ENCODE peak calls at places on chromosome 19, in ten cellular contexts. X is hepatocyte; H is CD4-positive, alpha-beta memory T cell; I is stimulated activated CD4-positive, alpha-beta T cell treated with anti-CD3 and anti-CD28 coated beads, Interleukin-1b, Interleukin-23, amount 100 ng/mL, for 24 hours; L is mesothelial cell of epicardium; U is RKO; Q is ACHN; F is amygdala; T is fibroblast of the aortic adventitia; W is choroid plexus epithelial cell. D is an unnamed sample.

GRCh38 chr19:34274827-34275625 is 20.7 kb downstream of the GARRE1 start:
- DNase-seq in X (no peak), H (no peak), I (no peak), L (no peak), U (no peak), Q (no peak), F (no peak), T (peak), W (peak), D (peak)

GRCh38 chr19:34559045-34559444 is 77.5 kb downstream of the WTIP start:
- DNase-seq in X (no peak), H (no peak), I (no peak), L (no peak), U (no peak), Q (no peak), F (no peak), T (no peak), W (no peak), D (no peak)

GRCh38 chr19:37902668-37903067 is 3.7 kb downstream of the WDR87 start:
- DNase-seq in X (peak), H (peak), I (peak), L (peak), U (peak), Q (peak), F (peak), T (peak), W (peak), D (peak)

GRCh38 chr19:15759962-15760565 is 22.3 kb downstream of the OR10H3 start:
- DNase-seq in X (no peak), H (no peak), I (no peak), L (no peak), U (no peak), Q (no peak), F (no peak), T (no peak), W (no peak), D (no peak)

GRCh38 chr19:46633130-46633529 is 2.9 kb downstream of the GNG8 start:
- DNase-seq in X (no peak), H (no peak), I (no peak), L (no peak), U (no peak), Q (no peak), F (no peak), T (no peak), W (no peak), D (no peak)

GRCh38 chr19:11736696-11737095 is 2.0 kb downstream of the ZNF823 start:
- DNase-seq in X (peak), H (no peak), I (no peak), L (no peak), U (peak), Q (no peak), F (no peak), T (peak), W (peak), D (no peak)

GRCh38 chr19:30228113-30228725 is 144.0 kb upstream of the ZNF536 start:
- DNase-seq in X (peak), H (no peak), I (no peak), L (no peak), U (no peak), Q (no peak), F (no peak), T (no peak), W (no peak), D (no peak)

GRCh38 chr19:7795555-7796161 is 32.6 kb downstream of the CLEC4M start:
- DNase-seq in X (no peak), H (no peak), I (no peak), L (no peak), U (no peak), Q (no peak), F (no peak), T (peak), W (no peak), D (no peak)

GRCh38 chr19:17946965-17947784 is 14.4 kb downstream of the CCDC124 start:
- DNase-seq in X (no peak), H (no peak), I (no peak), L (no peak), U (peak), Q (no peak), F (no peak), T (no peak), W (no peak), D (no peak)

GRCh38 chr19:45251452-45252354 is 632 bp downstream of the MARK4 start:
- DNase-seq in X (peak), H (peak), I (no peak), L (no peak), U (peak), Q (no peak), F (no peak), T (peak), W (no peak), D (no peak)

GRCh38 chr19:41936416-41936850 is 8.2 kb upstream of the ERFL start:
- DNase-seq in X (no peak), H (no peak), I (no peak), L (no peak), U (no peak), Q (no peak), F (no peak), T (no peak), W (no peak), D (no peak)

GRCh38 chr19:437027-437426 is 23.8 kb downstream of the SHC2 start:
- DNase-seq in X (no peak), H (no peak), I (no peak), L (no peak), U (no peak), Q (no peak), F (no peak), T (no peak), W (no peak), D (no peak)

GRCh38 chr19:18253716-18254115 is 20.5 kb downstream of the IQCN start:
- DNase-seq in X (no peak), H (no peak), I (no peak), L (no peak), U (no peak), Q (no peak), F (no peak), T (no peak), W (no peak), D (no peak)

GRCh38 chr19:34482380-34483250 is 1.1 kb downstream of the WTIP start:
- DNase-seq in X (peak), H (no peak), I (no peak), L (no peak), U (no peak), Q (peak), F (no peak), T (peak), W (peak), D (peak)

GRCh38 chr19:33671211-33671610 is 49.5 kb downstream of the CHST8 start:
- DNase-seq in X (no peak), H (no peak), I (no peak), L (no peak), U (no peak), Q (no peak), F (no peak), T (no peak), W (no peak), D (no peak)

GRCh38 chr19:7326105-7326877 is 22.4 kb upstream of the ARHGEF18 start:
- DNase-seq in X (peak), H (no peak), I (no peak), L (no peak), U (peak), Q (peak), F (no peak), T (peak), W (peak), D (no peak)

GRCh38 chr19:46480409-46480808 is 9.0 kb upstream of the PNMA8A start:
- DNase-seq in X (peak), H (no peak), I (no peak), L (peak), U (no peak), Q (no peak), F (no peak), T (peak), W (peak), D (peak)

GRCh38 chr19:28972144-28972543 is 240.8 kb downstream of the UQCRFS1 start:
- DNase-seq in X (no peak), H (no peak), I (no peak), L (no peak), U (no peak), Q (no peak), F (no peak), T (no peak), W (no peak), D (no peak)

GRCh38 chr19:17260842-17261325 is 3.7 kb downstream of the USHBP1 start:
- DNase-seq in X (peak), H (peak), I (peak), L (peak), U (peak), Q (peak), F (peak), T (peak), W (peak), D (peak)

GRCh38 chr19:19103167-19103566 is 35.1 kb downstream of the TMEM161A start:
- DNase-seq in X (no peak), H (no peak), I (no peak), L (no peak), U (no peak), Q (no peak), F (no peak), T (no peak), W (no peak), D (no peak)

GRCh38 chr19:2573916-2574315 is 98.0 kb downstream of the GADD45B start:
- DNase-seq in X (no peak), H (no peak), I (no peak), L (no peak), U (no peak), Q (no peak), F (no peak), T (no peak), W (no peak), D (no peak)

GRCh38 chr19:35760711-35761349 is 2.9 kb downstream of the PROSER3 start:
- DNase-seq in X (no peak), H (no peak), I (no peak), L (no peak), U (no peak), Q (no peak), F (no peak), T (no peak), W (no peak), D (no peak)

GRCh38 chr19:44332145-44332544 is 24.3 kb downstream of the ZNF112 start:
- DNase-seq in X (no peak), H (no peak), I (no peak), L (no peak), U (no peak), Q (no peak), F (no peak), T (no peak), W (no peak), D (no peak)

GRCh38 chr19:5250127-5250659 is 90.4 kb downstream of the PTPRS start:
- DNase-seq in X (no peak), H (no peak), I (no peak), L (no peak), U (no peak), Q (no peak), F (peak), T (no peak), W (no peak), D (no peak)

GRCh38 chr19:46000497-46001246 is 5.4 kb downstream of the CCDC61 start:
- DNase-seq in X (peak), H (peak), I (peak), L (no peak), U (no peak), Q (no peak), F (peak), T (no peak), W (peak), D (no peak)

GRCh38 chr19:7139095-7139494 is 69.6 kb downstream of the ZNF557 start:
- DNase-seq in X (no peak), H (no peak), I (no peak), L (no peak), U (no peak), Q (no peak), F (no peak), T (no peak), W (no peak), D (no peak)

GRCh38 chr19:1969176-1970002 is 28.4 kb downstream of the CSNK1G2 start:
- DNase-seq in X (no peak), H (no peak), I (no peak), L (no peak), U (no peak), Q (no peak), F (no peak), T (no peak), W (no peak), D (no peak)

GRCh38 chr19:50328257-50329145 is 676 bp downstream of the KCNC3 start:
- DNase-seq in X (peak), H (no peak), I (no peak), L (no peak), U (no peak), Q (no peak), F (no peak), T (no peak), W (no peak), D (no peak)

GRCh38 chr19:41821003-41821735 is 23.3 kb downstream of the LYPD4 start:
- DNase-seq in X (peak), H (peak), I (peak), L (no peak), U (peak), Q (peak), F (no peak), T (peak), W (peak), D (no peak)

GRCh38 chr19:1241417-1242095 is at the start of gene ATP5F1D:
- DNase-seq in X (peak), H (peak), I (peak), L (peak), U (peak), Q (peak), F (peak), T (peak), W (peak), D (peak)

GRCh38 chr19:43596842-43597461 is 557 bp downstream of the ZNF576 start:
- DNase-seq in X (no peak), H (no peak), I (no peak), L (no peak), U (peak), Q (no peak), F (no peak), T (no peak), W (peak), D (no peak)

GRCh38 chr19:8607386-8607785 is 3.1 kb downstream of the ADAMTS10 start:
- DNase-seq in X (no peak), H (no peak), I (no peak), L (no peak), U (no peak), Q (no peak), F (no peak), T (peak), W (peak), D (peak)

GRCh38 chr19:7772752-7773291 is 9.8 kb downstream of the CLEC4M start:
- DNase-seq in X (no peak), H (peak), I (no peak), L (no peak), U (peak), Q (no peak), F (no peak), T (no peak), W (peak), D (peak)

GRCh38 chr19:45528149-45528743 is 21.0 kb downstream of the VASP start:
- DNase-seq in X (peak), H (no peak), I (no peak), L (no peak), U (peak), Q (peak), F (no peak), T (peak), W (no peak), D (peak)

GRCh38 chr19:51259348-51260245 is 8.7 kb downstream of the SIGLECL1 start:
- DNase-seq in X (peak), H (peak), I (peak), L (no peak), U (peak), Q (peak), F (no peak), T (peak), W (peak), D (no peak)

GRCh38 chr19:8050274-8051096 is 2.1 kb upstream of the CCL25 start:
- DNase-seq in X (peak), H (peak), I (peak), L (peak), U (peak), Q (peak), F (peak), T (peak), W (peak), D (peak)

D was measured in astrocyte.